ENCODE peak calls at places on chromosomes 7 and 10, in six cellular contexts. F is stomach, T is fibroblast of mammary gland, Y is chondrocyte, H is EL, Z is T-cell. L is an unnamed sample.

GRCh38 chr7:27202018-27202740 is 2.3 kb upstream of the HOXA13 start:
- DNase-seq in T (no peak), F (no peak), H (no peak), Z (no peak), Y (no peak), L (no peak)

GRCh38 chr10:97575101-97575668 is 2.6 kb downstream of the ANKRD2 start:
- DNase-seq in H (peak), F (no peak), T (no peak), Y (peak), Z (no peak), L (no peak)

GRCh38 chr10:117782276-117782675 is 239.7 kb downstream of the EMX2 start:
- DNase-seq in Z (no peak), T (no peak), H (no peak), F (no peak), Y (no peak), L (no peak)

GRCh38 chr10:121070671-121071070 is 219.5 kb downstream of the WDR11 start:
- DNase-seq in H (no peak), Y (no peak), T (no peak), Z (no peak), F (no peak), L (no peak)

GRCh38 chr7:107103369-107103768 is 58.9 kb downstream of the PRKAR2B start:
- DNase-seq in Z (no peak), T (no peak), Y (no peak), H (peak), F (no peak), L (no peak)

GRCh38 chr7:150897502-150898474 is 45.5 kb downstream of the AOC1 start:
- DNase-seq in T (no peak), Z (no peak), F (no peak), H (no peak), Y (no peak), L (no peak)

GRCh38 chr10:5894458-5894857 is 4.4 kb downstream of the FBH1 start:
- DNase-seq in T (no peak), Z (no peak), H (no peak), Y (no peak), F (no peak), L (no peak)

GRCh38 chr10:7407368-7408002 is 3.3 kb downstream of the SFMBT2 start:
- DNase-seq in T (peak), F (no peak), H (no peak), Z (no peak), Y (no peak), L (no peak)

GRCh38 chr7:129845972-129846327 is 106.8 kb downstream of the UBE2H start:
- DNase-seq in F (no peak), Y (no peak), T (peak), Z (no peak), H (peak), L (no peak)

GRCh38 chr7:5380350-5381210 is 43.1 kb downstream of the TNRC18 start:
- DNase-seq in H (no peak), F (no peak), Z (no peak), Y (no peak), T (no peak), L (no peak)

GRCh38 chr7:68014031-68014774 is 1017.6 kb downstream of the TYW1 start:
- DNase-seq in Z (no peak), T (no peak), H (no peak), Y (no peak), F (no peak), L (no peak)

GRCh38 chr10:58157076-58157766 is 110.5 kb downstream of the IPMK start:
- DNase-seq in H (peak), Y (no peak), T (peak), Z (no peak), F (peak), L (no peak)

GRCh38 chr10:132376394-132376851 is 20.6 kb upstream of the PWWP2B start:
- DNase-seq in H (no peak), Z (no peak), F (no peak), T (no peak), Y (peak), L (no peak)

GRCh38 chr7:155798673-155799439 is 13.4 kb downstream of the SHH start:
- DNase-seq in T (no peak), Z (no peak), Y (peak), H (no peak), F (no peak), L (no peak)

GRCh38 chr7:1526271-1526754 is 4.2 kb upstream of the MAFK start:
- DNase-seq in H (peak), Z (no peak), Y (no peak), F (no peak), T (peak), L (no peak)

GRCh38 chr10:119947325-119947724 is 54.8 kb downstream of the SEC23IP start:
- DNase-seq in H (no peak), T (peak), Z (no peak), Y (no peak), F (no peak), L (no peak)

GRCh38 chr7:101563933-101564777 is 64.9 kb downstream of the MYL10 start:
- DNase-seq in F (no peak), Z (no peak), H (no peak), T (no peak), Y (no peak), L (no peak)

L was measured in effector CD4-positive, alpha-beta T cell.